ENCODE peak calls at places on chromosomes 1 and 21, in four cellular contexts. F is MG63, I is tibial nerve, V is dorsolateral prefrontal cortex. J is an unnamed sample.

GRCh38 chr1:101451888-101452287 is 215.1 kb downstream of the S1PR1 start:
- DNase-seq in F (no peak), I (no peak), V (no peak), J (no peak)

GRCh38 chr1:76018045-76018444 is 56.5 kb upstream of the ST6GALNAC3 start:
- DNase-seq in F (no peak), I (no peak), V (no peak), J (no peak)

GRCh38 chr1:91732291-91732953 is 153.5 kb downstream of the TGFBR3 start:
- DNase-seq in F (peak; percentile 67), I (no peak), V (no peak), J (peak; percentile 71)

GRCh38 chr1:109499661-109500536 is 6.0 kb downstream of the CYB561D1 start:
- DNase-seq in F (peak; percentile 53), I (no peak), V (no peak), J (no peak)

GRCh38 chr1:110336300-110337039 is 2.7 kb upstream of the RBM15 start:
- DNase-seq in F (peak; percentile 48), I (no peak), V (no peak), J (no peak)

GRCh38 chr1:167003711-167004110 is 14.6 kb downstream of the MAEL start:
- DNase-seq in F (no peak), I (no peak), V (no peak), J (no peak)

GRCh38 chr1:212162635-212163034 is 122.6 kb upstream of the PPP2R5A start:
- DNase-seq in F (peak; percentile 26), I (peak; percentile 35), V (no peak), J (peak; percentile 38)

GRCh38 chr1:244451539-244451950 is at the start of gene ADSS2:
- DNase-seq in F (no peak), I (no peak), V (no peak), J (no peak)

GRCh38 chr1:44646276-44646675 is 28.0 kb downstream of the TMEM53 start:
- DNase-seq in F (no peak), I (no peak), V (no peak), J (no peak)

GRCh38 chr1:84772428-84772943 is 82.2 kb upstream of the SSX2IP start:
- DNase-seq in F (peak; percentile 62), I (peak; percentile 78), V (peak; percentile 82), J (peak; percentile 79)

GRCh38 chr1:62304975-62305374 is 14.3 kb downstream of the KANK4 start:
- DNase-seq in F (no peak), I (no peak), V (no peak), J (no peak)
- H3K27me3 ChIP-seq in F (no peaks in the 10 kb centered on the region), I (no peaks in the 10 kb centered on the region), V (no peaks in the 10 kb centered on the region), J (no peaks in the 10 kb centered on the region)

DNA sequence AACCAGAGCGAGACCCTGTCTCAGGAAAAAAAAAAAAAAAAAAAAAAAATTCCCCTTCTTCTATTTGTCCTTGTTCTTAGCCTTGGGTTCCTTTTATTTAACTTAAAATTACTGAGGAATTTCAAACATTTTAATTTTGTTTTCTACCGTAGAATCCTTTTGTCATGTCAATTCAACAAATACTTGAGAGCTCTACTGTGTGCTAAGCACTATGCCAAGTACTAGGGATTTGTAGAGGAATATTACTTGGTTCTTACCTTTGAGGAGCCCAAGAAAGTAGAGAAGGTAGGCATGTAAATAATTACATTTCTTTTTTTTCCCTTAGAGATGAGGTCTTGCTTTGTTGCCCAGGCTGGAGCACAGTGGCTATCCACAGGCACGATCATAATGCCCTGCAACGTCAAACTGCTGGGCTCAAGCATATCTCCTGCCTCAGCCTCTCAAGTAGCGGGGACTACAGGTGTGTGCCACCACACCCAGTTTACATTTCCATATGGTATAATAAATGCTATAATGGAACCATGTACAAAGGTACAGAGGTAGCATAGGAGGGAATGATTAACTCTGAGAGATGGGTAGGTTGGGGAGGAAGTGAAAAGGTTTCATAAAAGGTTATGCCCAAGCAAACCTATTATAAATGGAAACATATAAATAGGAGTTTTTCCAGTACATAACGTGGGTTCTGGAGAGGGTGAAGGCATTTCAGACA is 104.0 kb downstream of the ATG4C start:
- DNase-seq in F (no peak), I (no peak), V (no peak), J (no peak)
- H3K27me3 ChIP-seq in F (peaks cover 12% of the 10 kb centered on the region), I (no peaks in the 10 kb centered on the region), V (peaks cover 4% of the 10 kb centered on the region), J (no peaks in the 10 kb centered on the region)

GRCh38 chr21:28261291-28261690 is 731.4 kb downstream of the LTN1 start:
- DNase-seq in F (no peak), I (no peak), V (no peak), J (no peak)
- H3K27me3 ChIP-seq in F (no peaks in the 10 kb centered on the region), I (no peaks in the 10 kb centered on the region), V (no peaks in the 10 kb centered on the region), J (no peaks in the 10 kb centered on the region)

GRCh38 chr1:60637651-60638050 is 444.7 kb upstream of the NFIA start:
- DNase-seq in F (no peak), I (no peak), V (no peak), J (no peak)

GRCh38 chr1:60639287-60639686 is 443.1 kb upstream of the NFIA start:
- DNase-seq in F (no peak), I (no peak), V (no peak), J (no peak)

GRCh38 chr1:60634106-60634505 is 448.3 kb upstream of the NFIA start:
- DNase-seq in F (no peak), I (no peak), V (no peak), J (no peak)
- H3K27me3 ChIP-seq in F (no peaks in the 10 kb centered on the region), I (no peaks in the 10 kb centered on the region), V (no peaks in the 10 kb centered on the region), J (no peaks in the 10 kb centered on the region)